ENCODE peak calls at places on chromosome 15, in nine cellular contexts. One of them, this sample, is unnamed.

GRCh38 chr15:75731248-75732100 is 18.8 kb upstream of the CSPG4 start:
- DNase-seq in anterior cingulate cortex: no peak
- DNase-seq in putamen: no peak
- DNase-seq in stimulated activated CD4-positive, alpha-beta T cell treated with anti-CD3 and anti-CD28 coated beads, Interleukin-15, amount 100 ng/mL, for 1 hour: no peak
- DNase-seq in T-helper 2 cell: no peak
- DNase-seq in fibroblast of pulmonary artery: peak
- DNase-seq in MM.1S: no peak
- DNase-seq in GM10248: no peak
- DNase-seq in ELF-1: no peak
- DNase-seq in this sample: peak

GRCh38 chr15:69735126-69735525 is 282.5 kb downstream of the RPLP1 start:
- DNase-seq in anterior cingulate cortex: no peak
- DNase-seq in putamen: no peak
- DNase-seq in stimulated activated CD4-positive, alpha-beta T cell treated with anti-CD3 and anti-CD28 coated beads, Interleukin-15, amount 100 ng/mL, for 1 hour: no peak
- DNase-seq in T-helper 2 cell: no peak
- DNase-seq in fibroblast of pulmonary artery: peak
- DNase-seq in MM.1S: no peak
- DNase-seq in GM10248: no peak
- DNase-seq in ELF-1: peak
- DNase-seq in this sample: no peak

GRCh38 chr15:55652363-55652762 is 64.2 kb upstream of the PYGO1 start:
- DNase-seq in anterior cingulate cortex: no peak
- DNase-seq in putamen: no peak
- DNase-seq in stimulated activated CD4-positive, alpha-beta T cell treated with anti-CD3 and anti-CD28 coated beads, Interleukin-15, amount 100 ng/mL, for 1 hour: no peak
- DNase-seq in T-helper 2 cell: no peak
- DNase-seq in fibroblast of pulmonary artery: no peak
- DNase-seq in MM.1S: no peak
- DNase-seq in GM10248: no peak
- DNase-seq in ELF-1: peak
- DNase-seq in this sample: no peak

GRCh38 chr15:48395532-48396011 is 64.3 kb downstream of the DUT start:
- DNase-seq in anterior cingulate cortex: no peak
- DNase-seq in putamen: peak
- DNase-seq in stimulated activated CD4-positive, alpha-beta T cell treated with anti-CD3 and anti-CD28 coated beads, Interleukin-15, amount 100 ng/mL, for 1 hour: no peak
- DNase-seq in T-helper 2 cell: no peak
- DNase-seq in fibroblast of pulmonary artery: peak
- DNase-seq in MM.1S: no peak
- DNase-seq in GM10248: no peak
- DNase-seq in ELF-1: no peak
- DNase-seq in this sample: peak

GRCh38 chr15:63372753-63373152 is 8.9 kb downstream of the CA12 start:
- DNase-seq in anterior cingulate cortex: no peak
- DNase-seq in putamen: no peak
- DNase-seq in stimulated activated CD4-positive, alpha-beta T cell treated with anti-CD3 and anti-CD28 coated beads, Interleukin-15, amount 100 ng/mL, for 1 hour: no peak
- DNase-seq in T-helper 2 cell: no peak
- DNase-seq in fibroblast of pulmonary artery: no peak
- DNase-seq in MM.1S: no peak
- DNase-seq in GM10248: no peak
- DNase-seq in ELF-1: no peak
- DNase-seq in this sample: no peak

GRCh38 chr15:32936283-32936918 is 218.6 kb downstream of the GREM1 start:
- DNase-seq in anterior cingulate cortex: no peak
- DNase-seq in putamen: peak
- DNase-seq in stimulated activated CD4-positive, alpha-beta T cell treated with anti-CD3 and anti-CD28 coated beads, Interleukin-15, amount 100 ng/mL, for 1 hour: no peak
- DNase-seq in T-helper 2 cell: no peak
- DNase-seq in fibroblast of pulmonary artery: peak
- DNase-seq in MM.1S: no peak
- DNase-seq in GM10248: peak
- DNase-seq in ELF-1: no peak
- DNase-seq in this sample: no peak

GRCh38 chr15:44427756-44428724 is 611 bp downstream of the CTDSPL2 start:
- DNase-seq in anterior cingulate cortex: no peak
- DNase-seq in putamen: no peak
- DNase-seq in stimulated activated CD4-positive, alpha-beta T cell treated with anti-CD3 and anti-CD28 coated beads, Interleukin-15, amount 100 ng/mL, for 1 hour: no peak
- DNase-seq in T-helper 2 cell: no peak
- DNase-seq in fibroblast of pulmonary artery: peak
- DNase-seq in MM.1S: peak
- DNase-seq in GM10248: no peak
- DNase-seq in ELF-1: peak
- DNase-seq in this sample: no peak

GRCh38 chr15:35973019-35973418 is 427.1 kb upstream of the DPH6 start:
- DNase-seq in anterior cingulate cortex: no peak
- DNase-seq in putamen: no peak
- DNase-seq in stimulated activated CD4-positive, alpha-beta T cell treated with anti-CD3 and anti-CD28 coated beads, Interleukin-15, amount 100 ng/mL, for 1 hour: no peak
- DNase-seq in T-helper 2 cell: no peak
- DNase-seq in fibroblast of pulmonary artery: no peak
- DNase-seq in MM.1S: no peak
- DNase-seq in GM10248: no peak
- DNase-seq in ELF-1: no peak
- DNase-seq in this sample: no peak

GRCh38 chr15:40345867-40346578 is 4.8 kb upstream of the PHGR1 start:
- DNase-seq in anterior cingulate cortex: no peak
- DNase-seq in putamen: no peak
- DNase-seq in stimulated activated CD4-positive, alpha-beta T cell treated with anti-CD3 and anti-CD28 coated beads, Interleukin-15, amount 100 ng/mL, for 1 hour: no peak
- DNase-seq in T-helper 2 cell: no peak
- DNase-seq in fibroblast of pulmonary artery: no peak
- DNase-seq in MM.1S: no peak
- DNase-seq in GM10248: no peak
- DNase-seq in ELF-1: no peak
- DNase-seq in this sample: peak

GRCh38 chr15:62985768-62986167 is 56.8 kb upstream of the TPM1 start:
- DNase-seq in anterior cingulate cortex: no peak
- DNase-seq in putamen: no peak
- DNase-seq in stimulated activated CD4-positive, alpha-beta T cell treated with anti-CD3 and anti-CD28 coated beads, Interleukin-15, amount 100 ng/mL, for 1 hour: no peak
- DNase-seq in T-helper 2 cell: no peak
- DNase-seq in fibroblast of pulmonary artery: peak
- DNase-seq in MM.1S: no peak
- DNase-seq in GM10248: no peak
- DNase-seq in ELF-1: peak
- DNase-seq in this sample: no peak

GRCh38 chr15:66621491-66622467 is 56.0 kb upstream of the LCTL start:
- DNase-seq in anterior cingulate cortex: no peak
- DNase-seq in putamen: no peak
- DNase-seq in stimulated activated CD4-positive, alpha-beta T cell treated with anti-CD3 and anti-CD28 coated beads, Interleukin-15, amount 100 ng/mL, for 1 hour: no peak
- DNase-seq in T-helper 2 cell: no peak
- DNase-seq in fibroblast of pulmonary artery: peak
- DNase-seq in MM.1S: no peak
- DNase-seq in GM10248: no peak
- DNase-seq in ELF-1: peak
- DNase-seq in this sample: no peak

GRCh38 chr15:31396881-31397560 is 70.4 kb downstream of the KLF13 start:
- DNase-seq in anterior cingulate cortex: no peak
- DNase-seq in putamen: no peak
- DNase-seq in stimulated activated CD4-positive, alpha-beta T cell treated with anti-CD3 and anti-CD28 coated beads, Interleukin-15, amount 100 ng/mL, for 1 hour: no peak
- DNase-seq in T-helper 2 cell: no peak
- DNase-seq in fibroblast of pulmonary artery: peak
- DNase-seq in MM.1S: no peak
- DNase-seq in GM10248: peak
- DNase-seq in ELF-1: peak
- DNase-seq in this sample: peak

GRCh38 chr15:85316244-85316934 is 64.0 kb upstream of the AKAP13 start:
- DNase-seq in anterior cingulate cortex: no peak
- DNase-seq in putamen: no peak
- DNase-seq in stimulated activated CD4-positive, alpha-beta T cell treated with anti-CD3 and anti-CD28 coated beads, Interleukin-15, amount 100 ng/mL, for 1 hour: no peak
- DNase-seq in T-helper 2 cell: no peak
- DNase-seq in fibroblast of pulmonary artery: no peak
- DNase-seq in MM.1S: no peak
- DNase-seq in GM10248: no peak
- DNase-seq in ELF-1: no peak
- DNase-seq in this sample: no peak